ENCODE peak calls at places on chromosomes 3 and 15, in nine cellular contexts. Y, A, C, S, V, W, G, E and L are unnamed samples. For H3K36me3, the result is how much of the 10 kb centered on the place peaks cover.

GRCh38 chr3:52367891-52368880 is 52.1 kb downstream of the DNAH1 start:
- DNase-seq in Y (no peak), A (no peak), C (peak), S (no peak), V (no peak), W (no peak), G (no peak), E (no peak), L (no peak)

GRCh38 chr3:50378024-50378423 is 18.7 kb upstream of the TMEM115 start:
- DNase-seq in Y (no peak), A (no peak), C (no peak), S (no peak), V (no peak), W (no peak), G (no peak), E (no peak), L (no peak)

GRCh38 chr15:45510758-45511280 is 11.7 kb downstream of the SLC30A4 start:
- DNase-seq in Y (no peak), A (no peak), C (no peak), S (no peak), V (no peak), W (no peak), G (no peak), E (no peak), L (no peak)

GRCh38 chr15:71629761-71630499 is 180.4 kb upstream of the NR2E3 start:
- DNase-seq in Y (no peak), A (no peak), C (no peak), S (no peak), V (no peak), W (no peak), G (no peak), E (no peak), L (no peak)

GRCh38 chr15:38304486-38304885 is 51.9 kb downstream of the SPRED1 start:
- DNase-seq in Y (no peak), A (no peak), C (no peak), S (no peak), V (no peak), W (no peak), G (no peak), E (peak), L (no peak)

GRCh38 chr15:70109522-70109921 is 11.8 kb upstream of the TLE3 start:
- DNase-seq in Y (no peak), A (no peak), C (no peak), S (no peak), V (no peak), W (no peak), G (no peak), E (no peak), L (no peak)

GRCh38 chr3:173008978-173009377 is 132.1 kb downstream of the SPATA16 start:
- DNase-seq in Y (no peak), A (no peak), C (no peak), S (no peak), V (no peak), W (no peak), G (no peak), E (no peak), L (no peak)

GRCh38 chr3:4723921-4724698 is 231.0 kb downstream of the ITPR1 start:
- DNase-seq in Y (no peak), A (peak), C (no peak), S (no peak), V (no peak), W (peak), G (no peak), E (no peak), L (no peak)

GRCh38 chr3:158522737-158523136 is 48.3 kb upstream of the MLF1 start:
- DNase-seq in Y (no peak), A (no peak), C (no peak), S (no peak), V (no peak), W (no peak), G (peak), E (peak), L (no peak)

GRCh38 chr3:56342475-56342874 is 125.8 kb downstream of the ERC2 start:
- DNase-seq in Y (no peak), A (no peak), C (no peak), S (no peak), V (no peak), W (no peak), G (peak), E (no peak), L (no peak)

GRCh38 chr3:42991369-42992315 is 12.5 kb downstream of the GASK1A start:
- DNase-seq in Y (no peak), A (no peak), C (no peak), S (no peak), V (no peak), W (no peak), G (no peak), E (no peak), L (no peak)

GRCh38 chr15:56428821-56429458 is 36.0 kb downstream of the MNS1 start:
- DNase-seq in Y (peak), A (no peak), C (peak), S (no peak), V (peak), W (peak), G (peak), E (peak), L (no peak)

GRCh38 chr3:72791132-72791531 is 57.1 kb downstream of the SHQ1 start:
- DNase-seq in Y (no peak), A (no peak), C (peak), S (no peak), V (no peak), W (peak), G (no peak), E (no peak), L (no peak)

GRCh38 chr15:26974120-26974780 is 3.3 kb downstream of the GABRG3 start:
- DNase-seq in Y (peak), A (no peak), C (no peak), S (no peak), V (peak), W (peak), G (no peak), E (peak), L (no peak)

GRCh38 chr3:100089802-100090668 is 24.3 kb downstream of the FILIP1L start:
- DNase-seq in Y (peak), A (no peak), C (no peak), S (peak), V (no peak), W (peak), G (peak), E (peak), L (peak)

GRCh38 chr3:132344666-132345280 is 27.6 kb downstream of the ACP3 start:
- DNase-seq in Y (no peak), A (no peak), C (no peak), S (no peak), V (no peak), W (no peak), G (peak), E (no peak), L (no peak)

GRCh38 chr3:37126856-37127255 is 47.5 kb downstream of the LRRFIP2 start:
- DNase-seq in Y (no peak), A (no peak), C (no peak), S (no peak), V (no peak), W (no peak), G (no peak), E (no peak), L (no peak)

GRCh38 chr15:98776607-98777281 is 128.4 kb downstream of the IGF1R start:
- DNase-seq in Y (peak), A (no peak), C (no peak), S (peak), V (no peak), W (no peak), G (peak), E (peak), L (no peak)

GRCh38 chr3:63967675-63968611 is 55.4 kb downstream of the PSMD6 start:
- DNase-seq in Y (peak), A (peak), C (peak), S (no peak), V (no peak), W (peak), G (peak), E (peak), L (peak)

GRCh38 chr3:151044706-151045105 is 40.8 kb upstream of the MED12L start:
- DNase-seq in Y (no peak), A (no peak), C (no peak), S (no peak), V (no peak), W (no peak), G (peak), E (no peak), L (no peak)

GRCh38 chr15:37900286-37901221 is 33.9 kb upstream of the TMCO5A start:
- DNase-seq in Y (peak), A (no peak), C (peak), S (no peak), V (no peak), W (no peak), G (peak), E (peak), L (no peak)

GRCh38 chr3:171622126-171622525 is 161.9 kb upstream of the TNIK start:
- DNase-seq in Y (no peak), A (no peak), C (no peak), S (no peak), V (no peak), W (no peak), G (no peak), E (no peak), L (no peak)

GRCh38 chr3:15051531-15051930 is 13.6 kb downstream of the MRPS25 start:
- DNase-seq in Y (peak), A (peak), C (peak), S (no peak), V (no peak), W (peak), G (peak), E (peak), L (no peak)

GRCh38 chr3:195790891-195791290 is 20.8 kb downstream of the MUC4 start:
- DNase-seq in Y (no peak), A (no peak), C (no peak), S (peak), V (no peak), W (no peak), G (no peak), E (no peak), L (no peak)

GRCh38 chr3:44130249-44130648 is 111.4 kb upstream of the TOPAZ1 start:
- DNase-seq in Y (no peak), A (no peak), C (no peak), S (no peak), V (no peak), W (no peak), G (no peak), E (no peak), L (no peak)

GRCh38 chr15:67828969-67829646 is 3.8 kb downstream of the SKOR1 start:
- DNase-seq in Y (no peak), A (no peak), C (no peak), S (no peak), V (no peak), W (no peak), G (no peak), E (no peak), L (no peak)

GRCh38 chr15:71444866-71445590 is 329.8 kb downstream of the THSD4 start:
- DNase-seq in Y (no peak), A (no peak), C (no peak), S (no peak), V (no peak), W (no peak), G (peak), E (no peak), L (no peak)

GRCh38 chr15:44298878-44299277 is 10.4 kb downstream of the GOLM2 start:
- DNase-seq in Y (no peak), A (no peak), C (no peak), S (no peak), V (no peak), W (peak), G (no peak), E (no peak), L (no peak)

GRCh38 chr15:78072080-78072892 is 5.2 kb downstream of the TBC1D2B start:
- DNase-seq in Y (peak), A (peak), C (no peak), S (peak), V (no peak), W (peak), G (no peak), E (peak), L (no peak)

GRCh38 chr3:122010506-122010905 is 11.5 kb downstream of the ILDR1 start:
- DNase-seq in Y (no peak), A (no peak), C (no peak), S (no peak), V (no peak), W (no peak), G (no peak), E (no peak), L (no peak)

GRCh38 chr3:106640353-106640752 is 736.9 kb upstream of the CCDC54 start:
- DNase-seq in Y (no peak), A (no peak), C (no peak), S (no peak), V (no peak), W (no peak), G (no peak), E (no peak), L (no peak)

GRCh38 chr3:143831998-143832397 is 16.3 kb downstream of the SLC9A9 start:
- DNase-seq in Y (no peak), A (no peak), C (no peak), S (no peak), V (no peak), W (no peak), G (no peak), E (no peak), L (no peak)

GRCh38 chr3:46208167-46208704 is at the start of gene CCR1:
- DNase-seq in Y (peak), A (no peak), C (no peak), S (peak), V (peak), W (peak), G (peak), E (peak), L (peak)
- H3K4me3 ChIP-seq in Y (no peak), A (peak), C (no peak), S (no peak), V (no peak), W (no peak), G (no peak), E (peak), L (no peak)

DNA sequence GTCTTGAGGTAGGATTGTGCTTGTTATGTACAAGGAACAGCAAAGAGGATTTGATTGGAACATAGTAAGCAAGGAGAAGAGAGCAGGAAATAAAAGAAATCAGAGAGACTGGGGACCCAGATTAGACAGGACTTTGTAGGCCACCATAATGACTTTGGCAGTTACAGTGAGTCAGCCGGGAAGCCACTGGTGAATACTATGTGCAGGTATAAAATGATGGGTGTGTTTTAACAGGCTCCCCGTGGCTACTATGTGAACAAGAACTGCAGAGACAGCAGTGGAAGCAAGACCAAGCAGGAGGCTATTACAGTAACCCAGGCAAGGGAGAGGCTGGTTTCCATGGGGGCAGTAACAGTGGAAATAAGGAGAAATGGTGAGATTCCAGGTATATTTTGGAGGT is 55.2 kb downstream of the NPTN start:
- DNase-seq in Y (no peak), A (no peak), C (no peak), S (no peak), V (no peak), W (peak), G (peak), E (no peak), L (no peak)
- H3K36me3 ChIP-seq in Y (under half), A (under half), C (under half), S (under half), V (half or more), W (under half), G (under half), E (under half), L (under half)

GRCh38 chr15:73994912-73995622 is 551 bp downstream of the PML start:
- DNase-seq in Y (no peak), A (peak), C (no peak), S (no peak), V (no peak), W (no peak), G (peak), E (peak), L (peak)

GRCh38 chr15:73996267-73996666 is 1.8 kb downstream of the PML start:
- DNase-seq in Y (no peak), A (no peak), C (no peak), S (no peak), V (no peak), W (no peak), G (no peak), E (no peak), L (no peak)

GRCh38 chr15:73994419-73994883 is at the start of gene PML:
- DNase-seq in Y (peak), A (peak), C (peak), S (peak), V (peak), W (peak), G (peak), E (peak), L (peak)

GRCh38 chr15:73997986-73998385 is 3.5 kb downstream of the PML start:
- DNase-seq in Y (no peak), A (no peak), C (no peak), S (no peak), V (no peak), W (no peak), G (peak), E (no peak), L (no peak)

GRCh38 chr15:73996939-73997338 is 2.4 kb downstream of the PML start:
- DNase-seq in Y (no peak), A (no peak), C (peak), S (no peak), V (no peak), W (peak), G (peak), E (peak), L (no peak)
- H3K4me3 ChIP-seq in Y (no peak), A (peak), C (peak), S (no peak), V (no peak), W (no peak), G (no peak), E (peak), L (no peak)

GRCh38 chr15:85671156-85671555 is 123.6 kb downstream of the KLHL25 start:
- DNase-seq in Y (no peak), A (no peak), C (no peak), S (no peak), V (no peak), W (no peak), G (peak), E (no peak), L (no peak)
- H3K36me3 ChIP-seq in Y (under half), A (under half), C (under half), S (under half), V (half or more), W (under half), G (under half), E (half or more), L (under half)

GRCh38 chr3:176799675-176800074 is 397.6 kb downstream of the TBL1XR1 start:
- DNase-seq in Y (no peak), A (no peak), C (no peak), S (no peak), V (no peak), W (no peak), G (no peak), E (no peak), L (no peak)
- H3K4me3 ChIP-seq in Y (no peak), A (no peak), C (no peak), S (no peak), V (no peak), W (no peak), G (no peak), E (no peak), L (no peak)

DNA sequence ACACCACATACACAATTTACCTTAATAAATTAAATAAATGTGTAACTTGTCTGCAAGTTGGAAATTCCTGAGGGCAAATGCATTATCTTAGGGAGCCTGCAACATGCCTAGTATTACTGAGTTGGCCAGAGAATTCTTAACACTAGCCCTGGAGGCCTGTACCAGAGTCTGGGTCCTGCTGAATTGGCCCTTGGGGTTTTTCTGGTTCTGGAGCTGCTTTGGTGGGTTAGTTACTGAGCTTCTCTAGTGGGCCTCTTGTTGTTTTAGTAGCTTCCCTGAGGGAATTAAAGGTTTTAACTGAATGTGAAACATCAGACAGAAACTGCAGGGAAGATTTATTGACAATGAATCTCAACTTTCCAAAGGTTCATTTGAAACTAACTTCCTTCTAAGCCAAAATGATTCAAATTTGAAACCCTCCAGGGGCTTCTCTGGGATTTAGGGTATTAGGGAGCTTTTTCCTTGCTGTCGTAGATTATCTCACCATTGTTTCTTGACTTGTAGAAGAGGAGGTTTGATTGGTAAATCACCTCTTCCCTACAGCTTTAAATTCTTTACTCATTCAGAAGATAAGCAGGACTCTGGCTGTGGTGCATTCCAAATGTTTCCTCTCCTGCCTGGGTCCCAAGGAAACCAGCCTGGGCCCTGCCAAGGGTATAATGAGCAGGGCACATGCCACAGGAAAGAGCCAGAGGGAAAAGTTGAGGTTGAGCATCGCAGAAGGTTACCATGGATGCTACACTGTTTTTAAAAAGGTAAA is 70.9 kb downstream of the TP63 start:
- DNase-seq in Y (no peak), A (no peak), C (no peak), S (no peak), V (no peak), W (no peak), G (no peak), E (peak), L (no peak)
- H3K36me3 ChIP-seq in Y (under half), A (under half), C (under half), S (under half), V (under half), W (under half), G (under half), E (under half), L (under half)

GRCh38 chr3:17738921-17739320 is 3.5 kb downstream of the TBC1D5 start:
- DNase-seq in Y (no peak), A (no peak), C (no peak), S (no peak), V (no peak), W (no peak), G (no peak), E (no peak), L (no peak)
- H3K4me3 ChIP-seq in Y (no peak), A (no peak), C (no peak), S (no peak), V (no peak), W (no peak), G (no peak), E (peak), L (no peak)